ENCODE peak calls at places on chromosomes 4 and X, in nine cellular contexts. B, G, L, S, Z, H, Y, R and O are unnamed samples.

GRCh38 chr4:147733614-147734344 is 1.9 kb downstream of the ARHGAP10 start:
- DNase-seq in G (peak), L (no peak), R (no peak), H (peak), B (no peak), Y (no peak), S (no peak), Z (no peak), O (no peak)

GRCh38 chr4:168632246-168632832 is 135.5 kb downstream of the PALLD start:
- DNase-seq in Z (no peak), G (no peak), L (no peak), Y (no peak), R (no peak), S (no peak), H (no peak), B (no peak), O (no peak)

GRCh38 chr4:105633241-105633640 is 75.2 kb downstream of the INTS12 start:
- DNase-seq in H (no peak), B (no peak), Y (no peak), L (no peak), S (no peak), G (peak), Z (no peak), R (no peak), O (no peak)

GRCh38 chr4:38188631-38189101 is 228.5 kb downstream of the PTTG2 start:
- DNase-seq in H (no peak), B (no peak), R (peak), Y (no peak), S (no peak), G (peak), Z (no peak), L (no peak), O (peak)

GRCh38 chr4:138311771-138312535 is 69.8 kb upstream of the SLC7A11 start:
- DNase-seq in B (no peak), Y (no peak), H (peak), R (no peak), S (no peak), G (no peak), L (no peak), Z (no peak), O (no peak)

GRCh38 chrX:40514376-40514775 is 66.4 kb upstream of the ATP6AP2 start:
- DNase-seq in R (no peak), Y (no peak), H (no peak), L (no peak), B (no peak), S (no peak), G (peak), Z (no peak), O (no peak)

GRCh38 chr4:105186701-105187158 is 40.1 kb downstream of the TET2 start:
- DNase-seq in G (peak), L (no peak), B (no peak), R (no peak), H (peak), Z (no peak), S (no peak), Y (no peak), O (peak)

GRCh38 chr4:127047930-127048329 is 584.8 kb upstream of the INTU start:
- DNase-seq in B (no peak), L (no peak), Z (no peak), H (no peak), R (no peak), G (no peak), Y (no peak), S (no peak), O (peak)

GRCh38 chr4:142614621-142615323 is 231.3 kb downstream of the INPP4B start:
- DNase-seq in Y (no peak), G (no peak), H (no peak), S (no peak), L (no peak), Z (no peak), B (no peak), R (no peak), O (peak)

GRCh38 chr4:3045500-3045850 is 28.9 kb downstream of the HTT-AS start:
- DNase-seq in S (peak), Y (no peak), H (peak), Z (no peak), B (peak), L (no peak), R (peak), G (no peak), O (no peak)

GRCh38 chr4:2141022-2141761 is 82.1 kb downstream of the NAT8L start:
- DNase-seq in R (no peak), Z (peak), S (no peak), H (no peak), B (peak), Y (no peak), L (peak), G (no peak), O (no peak)

GRCh38 chr4:86855572-86855971 is 6.4 kb upstream of the SLC10A6 start:
- DNase-seq in Y (no peak), B (no peak), L (no peak), Z (no peak), G (peak), S (no peak), R (no peak), H (peak), O (peak)

GRCh38 chr4:14152834-14153519 is 525.5 kb upstream of the BOD1L1 start:
- DNase-seq in R (no peak), G (no peak), L (no peak), Z (no peak), B (no peak), H (no peak), S (no peak), Y (no peak), O (no peak)

GRCh38 chrX:141879616-141880015 is 24.1 kb upstream of the MAGEC1 start:
- DNase-seq in B (no peak), H (no peak), Y (no peak), G (no peak), R (no peak), Z (no peak), S (no peak), L (no peak), O (no peak)

GRCh38 chr4:40434126-40434692 is 99.1 kb downstream of the CHRNA9 start:
- DNase-seq in B (no peak), Z (no peak), Y (no peak), G (no peak), S (no peak), H (no peak), R (no peak), L (no peak), O (no peak)

GRCh38 chr4:137543198-137543597 is 10.9 kb upstream of the PCDH18 start:
- DNase-seq in H (no peak), G (no peak), Z (no peak), S (no peak), R (no peak), B (no peak), L (no peak), Y (no peak), O (no peak)

GRCh38 chrX:37746268-37746931 is 33.5 kb upstream of the CYBB start:
- DNase-seq in S (no peak), H (no peak), G (peak), B (peak), L (no peak), Y (no peak), R (no peak), Z (no peak), O (no peak)

GRCh38 chrX:7876957-7877356 is 34.0 kb downstream of the VCX start:
- DNase-seq in Y (no peak), H (no peak), B (no peak), G (no peak), Z (no peak), R (no peak), L (no peak), S (no peak), O (no peak)

GRCh38 chr4:106036334-106036733 is 141.1 kb downstream of the NPNT start:
- DNase-seq in H (no peak), L (no peak), Y (no peak), R (no peak), Z (no peak), B (no peak), S (no peak), G (no peak), O (no peak)

GRCh38 chr4:97866821-97867556 is 276.3 kb downstream of the STPG2 start:
- DNase-seq in H (no peak), Z (no peak), G (no peak), B (no peak), S (no peak), R (no peak), Y (no peak), L (no peak), O (no peak)

GRCh38 chrX:114905251-114905650 is 112.2 kb downstream of the IL13RA2 start:
- DNase-seq in H (no peak), B (no peak), Y (no peak), R (no peak), S (no peak), L (no peak), Z (no peak), G (peak), O (no peak)

GRCh38 chrX:134733595-134733994 is 75.3 kb upstream of the PLAC1 start:
- DNase-seq in Y (no peak), R (no peak), G (no peak), Z (no peak), B (no peak), S (no peak), L (no peak), H (no peak), O (no peak)

GRCh38 chrX:11446331-11446730 is 153.1 kb downstream of the AMELX start:
- DNase-seq in Z (no peak), S (no peak), G (no peak), R (no peak), B (no peak), H (peak), Y (no peak), L (no peak), O (peak)

GRCh38 chr4:5979981-5980380 is 38.2 kb downstream of the C4orf50 start:
- DNase-seq in G (no peak), S (no peak), Y (no peak), R (peak), Z (peak), B (no peak), H (no peak), L (no peak), O (no peak)

GRCh38 chrX:125131146-125131545 is 188.5 kb upstream of the TEX13C start:
- DNase-seq in L (no peak), S (no peak), B (no peak), G (peak), Z (no peak), R (no peak), Y (no peak), H (no peak), O (no peak)

GRCh38 chrX:48786341-48786800 is at the start of gene GATA1:
- DNase-seq in Z (no peak), B (no peak), S (no peak), R (peak), Y (no peak), G (no peak), L (no peak), H (no peak), O (no peak)

GRCh38 chr4:52358855-52359254 is 300.2 kb downstream of the USP46 start:
- DNase-seq in G (no peak), B (no peak), Z (no peak), R (no peak), S (no peak), L (no peak), Y (no peak), H (peak), O (no peak)

GRCh38 chrX:70360366-70360765 is 62.7 kb upstream of the GDPD2 start:
- DNase-seq in H (no peak), R (no peak), Z (no peak), B (no peak), G (no peak), S (no peak), Y (no peak), L (no peak), O (no peak)

GRCh38 chrX:39813631-39814246 is 284.0 kb downstream of the BCOR start:
- DNase-seq in H (peak), B (no peak), L (peak), R (peak), G (peak), Z (peak), Y (peak), S (no peak), O (no peak)

GRCh38 chr4:88216395-88216794 is 58.0 kb upstream of the ABCG2 start:
- DNase-seq in G (no peak), Y (no peak), R (no peak), L (no peak), Z (no peak), B (no peak), H (no peak), S (no peak), O (no peak)

GRCh38 chrX:10090319-10090718 is 66.5 kb upstream of the CLCN4 start:
- DNase-seq in B (no peak), H (peak), Z (no peak), G (no peak), R (no peak), L (no peak), Y (no peak), S (no peak), O (peak)

GRCh38 chr4:150256841-150257273 is 178.6 kb downstream of the DCLK2 start:
- DNase-seq in L (no peak), H (no peak), Z (no peak), B (no peak), G (peak), S (no peak), R (no peak), Y (no peak), O (no peak)

GRCh38 chr4:147628415-147628814 is 11.2 kb downstream of the TMEM184C start:
- DNase-seq in Y (no peak), R (no peak), Z (no peak), L (no peak), G (no peak), H (no peak), S (no peak), B (no peak), O (no peak)

GRCh38 chrX:15911729-15912550 is 57.3 kb upstream of the AP1S2 start:
- DNase-seq in L (no peak), R (no peak), B (no peak), H (peak), Z (no peak), S (no peak), G (no peak), Y (no peak), O (no peak)